ENCODE peak calls at places on chromosomes 16 and 17, in six cellular contexts. W is NK-92 treated with Interleukin-12 subunit alpha and Interleukin-12 subunit beta, amount 100 ng/mL, for 24 hours; L is EH; F is COR-L47; G is activated effector memory CD4-positive, alpha-beta T cell treated with Interleukin-2 at 50 U/mL for 16 hours; D is stomach. Y is an unnamed sample.

GRCh38 chr17:27552467-27552779 is 78.6 kb upstream of the LGALS9 start:
- DNase-seq in W (no peak), L (peak; percentile 80), G (no peak), F (no peak), D (no peak), Y (no peak)

GRCh38 chr17:11705111-11705510 is 106.8 kb downstream of the DNAH9 start:
- DNase-seq in D (no peak), G (no peak), L (no peak), W (no peak), F (no peak), Y (no peak)

GRCh38 chr16:9378876-9379275 is 287.4 kb downstream of the HAPSTR1 start:
- DNase-seq in D (no peak), W (peak; percentile 43), F (no peak), G (no peak), L (no peak), Y (no peak)

GRCh38 chr17:63635787-63636186 is 13.6 kb downstream of the MAP3K3 start:
- DNase-seq in D (no peak), L (no peak), G (no peak), W (no peak), F (no peak), Y (no peak)

GRCh38 chr17:64016974-64017373 is 3.5 kb downstream of the ICAM2 start:
- DNase-seq in D (no peak), L (no peak), F (no peak), W (no peak), G (no peak), Y (no peak)

GRCh38 chr17:39208136-39208535 is 8.1 kb downstream of the RPL19 start:
- DNase-seq in D (no peak), G (no peak), F (no peak), L (no peak), W (no peak), Y (no peak)

GRCh38 chr16:70551788-70552187 is 28.2 kb downstream of the SF3B3 start:
- DNase-seq in D (no peak), W (no peak), L (no peak), G (no peak), F (no peak), Y (no peak)

GRCh38 chr17:36849871-36850348 is 87.4 kb upstream of the LHX1 start:
- DNase-seq in W (no peak), F (no peak), L (peak; percentile 86), G (no peak), D (no peak), Y (no peak)

GRCh38 chr17:40450175-40450574 is 6.9 kb downstream of the IGFBP4 start:
- DNase-seq in F (no peak), W (peak; percentile 25), D (peak; percentile 64), G (no peak), L (peak; percentile 42), Y (peak; percentile 72)

GRCh38 chr17:81401727-81402529 is 6.7 kb downstream of the BAHCC1 start:
- DNase-seq in G (no peak), W (no peak), D (no peak), L (no peak), F (no peak), Y (peak; percentile 52)

GRCh38 chr17:42291136-42291535 is 2.8 kb downstream of the STAT5A start:
- DNase-seq in D (no peak), G (no peak), L (no peak), W (no peak), F (no peak), Y (no peak)

GRCh38 chr17:56581635-56582605 is 11.6 kb upstream of the NOG start:
- DNase-seq in D (no peak), W (no peak), G (no peak), F (no peak), L (no peak), Y (no peak)

GRCh38 chr16:56672761-56673536 is 3.3 kb downstream of the MT1H start:
- DNase-seq in G (no peak), L (no peak), W (no peak), D (no peak), F (no peak), Y (no peak)

Y was measured in iPS-NIHi11.